ENCODE peak calls at places on chromosomes 11 and 22, in eight cellular contexts. One of them, this sample, is unnamed.

GRCh38 chr11:77473001-77473800 is 693 bp downstream of the PAK1 start:
- DNase-seq in HFFc6: no peak
- DNase-seq in heart left ventricle: peak
- DNase-seq in NCI-H2029: no peak
- DNase-seq in endothelial cell: peak
- DNase-seq in left cardiac atrium: peak
- DNase-seq in body of pancreas: peak
- DNase-seq in H4: no peak
- DNase-seq in this sample: no peak

GRCh38 chr11:36292311-36292722 is 3.1 kb upstream of the COMMD9 start:
- DNase-seq in NCI-H2029: peak
- DNase-seq in left cardiac atrium: no peak
- DNase-seq in heart left ventricle: no peak
- DNase-seq in HFFc6: peak
- DNase-seq in body of pancreas: no peak
- DNase-seq in H4: peak
- DNase-seq in endothelial cell: peak
- DNase-seq in this sample: peak

GRCh38 chr22:27748355-27749168 is 53.0 kb downstream of the MN1 start:
- DNase-seq in left cardiac atrium: peak
- DNase-seq in heart left ventricle: no peak
- DNase-seq in body of pancreas: peak
- DNase-seq in H4: no peak
- DNase-seq in NCI-H2029: no peak
- DNase-seq in HFFc6: no peak
- DNase-seq in endothelial cell: no peak
- DNase-seq in this sample: no peak

GRCh38 chr11:70916321-70916720 is 336.1 kb downstream of the SHANK2 start:
- DNase-seq in body of pancreas: no peak
- DNase-seq in endothelial cell: no peak
- DNase-seq in left cardiac atrium: no peak
- DNase-seq in NCI-H2029: no peak
- DNase-seq in H4: no peak
- DNase-seq in HFFc6: no peak
- DNase-seq in heart left ventricle: no peak
- DNase-seq in this sample: no peak

GRCh38 chr11:131425285-131425684 is 54.9 kb downstream of the NTM start:
- DNase-seq in H4: no peak
- DNase-seq in HFFc6: no peak
- DNase-seq in heart left ventricle: no peak
- DNase-seq in left cardiac atrium: no peak
- DNase-seq in NCI-H2029: no peak
- DNase-seq in endothelial cell: no peak
- DNase-seq in body of pancreas: no peak
- DNase-seq in this sample: no peak

GRCh38 chr22:28931844-28932561 is 48.6 kb downstream of the ZNRF3 start:
- DNase-seq in left cardiac atrium: no peak
- DNase-seq in endothelial cell: no peak
- DNase-seq in HFFc6: no peak
- DNase-seq in NCI-H2029: no peak
- DNase-seq in H4: no peak
- DNase-seq in heart left ventricle: no peak
- DNase-seq in body of pancreas: no peak
- DNase-seq in this sample: no peak

GRCh38 chr11:75000975-75001354 is 12.2 kb downstream of the NEU3 start:
- DNase-seq in heart left ventricle: no peak
- DNase-seq in endothelial cell: no peak
- DNase-seq in body of pancreas: no peak
- DNase-seq in HFFc6: no peak
- DNase-seq in H4: no peak
- DNase-seq in NCI-H2029: no peak
- DNase-seq in left cardiac atrium: no peak
- DNase-seq in this sample: no peak

GRCh38 chr11:116651098-116651756 is 121.6 kb downstream of the BUD13 start:
- DNase-seq in H4: no peak
- DNase-seq in endothelial cell: peak
- DNase-seq in left cardiac atrium: no peak
- DNase-seq in heart left ventricle: no peak
- DNase-seq in HFFc6: no peak
- DNase-seq in body of pancreas: no peak
- DNase-seq in NCI-H2029: no peak
- DNase-seq in this sample: no peak

GRCh38 chr11:2883717-2884423 is 1.7 kb downstream of the CDKN1C start:
- DNase-seq in endothelial cell: peak
- DNase-seq in left cardiac atrium: peak
- DNase-seq in H4: no peak
- DNase-seq in NCI-H2029: no peak
- DNase-seq in HFFc6: no peak
- DNase-seq in body of pancreas: no peak
- DNase-seq in heart left ventricle: peak
- DNase-seq in this sample: no peak

GRCh38 chr11:3001496-3001895 is 9.4 kb upstream of the NAP1L4 start:
- DNase-seq in body of pancreas: peak
- DNase-seq in H4: no peak
- DNase-seq in endothelial cell: no peak
- DNase-seq in left cardiac atrium: no peak
- DNase-seq in HFFc6: no peak
- DNase-seq in heart left ventricle: peak
- DNase-seq in NCI-H2029: peak
- DNase-seq in this sample: no peak

GRCh38 chr11:81596709-81597108 is 1137.0 kb downstream of the FAM181B start:
- DNase-seq in H4: peak
- DNase-seq in body of pancreas: no peak
- DNase-seq in left cardiac atrium: no peak
- DNase-seq in HFFc6: no peak
- DNase-seq in NCI-H2029: no peak
- DNase-seq in endothelial cell: no peak
- DNase-seq in heart left ventricle: no peak
- DNase-seq in this sample: no peak

GRCh38 chr22:28925916-28926315 is 42.5 kb downstream of the ZNRF3 start:
- DNase-seq in body of pancreas: no peak
- DNase-seq in H4: no peak
- DNase-seq in left cardiac atrium: no peak
- DNase-seq in NCI-H2029: no peak
- DNase-seq in HFFc6: no peak
- DNase-seq in heart left ventricle: no peak
- DNase-seq in endothelial cell: no peak
- DNase-seq in this sample: no peak

GRCh38 chr22:39351689-39352214 is 2.0 kb downstream of the SYNGR1 start:
- DNase-seq in body of pancreas: no peak
- DNase-seq in endothelial cell: no peak
- DNase-seq in HFFc6: peak
- DNase-seq in NCI-H2029: no peak
- DNase-seq in H4: peak
- DNase-seq in left cardiac atrium: no peak
- DNase-seq in heart left ventricle: no peak
- DNase-seq in this sample: no peak

GRCh38 chr22:48959496-48959895 is 868.2 kb downstream of the BRD1 start:
- DNase-seq in endothelial cell: no peak
- DNase-seq in left cardiac atrium: no peak
- DNase-seq in heart left ventricle: peak
- DNase-seq in body of pancreas: no peak
- DNase-seq in HFFc6: no peak
- DNase-seq in NCI-H2029: no peak
- DNase-seq in H4: no peak
- DNase-seq in this sample: no peak

GRCh38 chr22:49057910-49058309 is 769.8 kb downstream of the BRD1 start:
- DNase-seq in H4: no peak
- DNase-seq in body of pancreas: no peak
- DNase-seq in NCI-H2029: no peak
- DNase-seq in left cardiac atrium: no peak
- DNase-seq in heart left ventricle: no peak
- DNase-seq in HFFc6: no peak
- DNase-seq in endothelial cell: no peak
- DNase-seq in this sample: no peak

This sample was measured in Jurkat, Clone E6-1.